ENCODE peak calls at places on chromosomes 1 and 21, in six cellular contexts. One of them, this sample, is unnamed.

GRCh38 chr1:225254676-225255075 is 173.2 kb downstream of the LBR start:
- DNase-seq in neuronal stem cell: no peak
- DNase-seq in GM06990: no peak
- DNase-seq in astrocyte of the spinal cord: no peak
- DNase-seq in upper lobe of right lung: no peak
- DNase-seq in thoracic aorta: no peak
- DNase-seq in this sample: no peak

GRCh38 chr1:151611288-151611790 is 511 bp upstream of the SNX27 start:
- DNase-seq in thoracic aorta: no peak
- DNase-seq in astrocyte of the spinal cord: no peak
- DNase-seq in GM06990: no peak
- DNase-seq in upper lobe of right lung: no peak
- DNase-seq in neuronal stem cell: no peak
- DNase-seq in this sample: no peak

GRCh38 chr1:213446496-213446895 is 395.5 kb downstream of the RPS6KC1 start:
- DNase-seq in upper lobe of right lung: no peak
- DNase-seq in thoracic aorta: no peak
- DNase-seq in astrocyte of the spinal cord: no peak
- DNase-seq in GM06990: no peak
- DNase-seq in neuronal stem cell: no peak
- DNase-seq in this sample: no peak

GRCh38 chr1:230713915-230714764 is at the start of gene AGT:
- DNase-seq in GM06990: no peak
- DNase-seq in thoracic aorta: peak; percentile 31
- DNase-seq in upper lobe of right lung: no peak
- DNase-seq in astrocyte of the spinal cord: peak; percentile 82
- DNase-seq in neuronal stem cell: no peak
- DNase-seq in this sample: no peak

GRCh38 chr21:19759836-19760235 is 1238.4 kb upstream of the NCAM2 start:
- DNase-seq in astrocyte of the spinal cord: no peak
- DNase-seq in neuronal stem cell: no peak
- DNase-seq in GM06990: no peak
- DNase-seq in thoracic aorta: no peak
- DNase-seq in upper lobe of right lung: no peak
- DNase-seq in this sample: no peak

GRCh38 chr1:55547441-55547840 is 332.3 kb upstream of the USP24 start:
- DNase-seq in astrocyte of the spinal cord: no peak
- DNase-seq in thoracic aorta: no peak
- DNase-seq in neuronal stem cell: no peak
- DNase-seq in GM06990: no peak
- DNase-seq in upper lobe of right lung: no peak
- DNase-seq in this sample: no peak

GRCh38 chr1:23527366-23527765 is 3.7 kb downstream of the E2F2 start:
- DNase-seq in thoracic aorta: no peak
- DNase-seq in upper lobe of right lung: no peak
- DNase-seq in neuronal stem cell: no peak
- DNase-seq in astrocyte of the spinal cord: no peak
- DNase-seq in GM06990: no peak
- DNase-seq in this sample: no peak

GRCh38 chr1:232511172-232511571 is 118.8 kb downstream of the SIPA1L2 start:
- DNase-seq in neuronal stem cell: no peak
- DNase-seq in astrocyte of the spinal cord: no peak
- DNase-seq in thoracic aorta: no peak
- DNase-seq in GM06990: no peak
- DNase-seq in upper lobe of right lung: no peak
- DNase-seq in this sample: no peak

GRCh38 chr1:186848509-186849130 is 19.9 kb downstream of the PLA2G4A start:
- DNase-seq in thoracic aorta: no peak
- DNase-seq in neuronal stem cell: no peak
- DNase-seq in upper lobe of right lung: no peak
- DNase-seq in astrocyte of the spinal cord: no peak
- DNase-seq in GM06990: no peak
- DNase-seq in this sample: no peak

GRCh38 chr1:8520483-8520966 is 202.6 kb downstream of the SLC45A1 start:
- DNase-seq in neuronal stem cell: no peak
- DNase-seq in thoracic aorta: no peak
- DNase-seq in astrocyte of the spinal cord: peak; percentile 53
- DNase-seq in GM06990: no peak
- DNase-seq in upper lobe of right lung: no peak
- DNase-seq in this sample: no peak

GRCh38 chr1:25690396-25690956 is 73.9 kb downstream of the MAN1C1 start:
- DNase-seq in upper lobe of right lung: peak; percentile 46
- DNase-seq in astrocyte of the spinal cord: no peak
- DNase-seq in GM06990: no peak
- DNase-seq in thoracic aorta: no peak
- DNase-seq in neuronal stem cell: no peak
- DNase-seq in this sample: no peak

GRCh38 chr1:77847621-77848080 is 40.8 kb upstream of the NEXN start:
- DNase-seq in upper lobe of right lung: no peak
- DNase-seq in GM06990: no peak
- DNase-seq in astrocyte of the spinal cord: no peak
- DNase-seq in neuronal stem cell: no peak
- DNase-seq in thoracic aorta: no peak
- DNase-seq in this sample: no peak

GRCh38 chr1:157725214-157725577 is 24.6 kb upstream of the FCRL3 start:
- DNase-seq in neuronal stem cell: no peak
- DNase-seq in upper lobe of right lung: no peak
- DNase-seq in astrocyte of the spinal cord: no peak
- DNase-seq in GM06990: peak; percentile 31
- DNase-seq in thoracic aorta: no peak
- DNase-seq in this sample: no peak

GRCh38 chr1:40898434-40898900 is 36.3 kb upstream of the CITED4 start:
- DNase-seq in upper lobe of right lung: peak; percentile 52
- DNase-seq in thoracic aorta: no peak
- DNase-seq in neuronal stem cell: no peak
- DNase-seq in astrocyte of the spinal cord: peak; percentile 23
- DNase-seq in GM06990: no peak
- DNase-seq in this sample: no peak

GRCh38 chr1:213171711-213172110 is 120.7 kb downstream of the RPS6KC1 start:
- DNase-seq in thoracic aorta: no peak
- DNase-seq in astrocyte of the spinal cord: no peak
- DNase-seq in GM06990: no peak
- DNase-seq in neuronal stem cell: no peak
- DNase-seq in upper lobe of right lung: no peak
- DNase-seq in this sample: no peak

GRCh38 chr1:95916616-95917015 is 682.6 kb downstream of the RWDD3 start:
- DNase-seq in GM06990: no peak
- DNase-seq in thoracic aorta: no peak
- DNase-seq in neuronal stem cell: no peak
- DNase-seq in astrocyte of the spinal cord: peak; percentile 8
- DNase-seq in upper lobe of right lung: no peak
- DNase-seq in this sample: no peak

GRCh38 chr21:44391345-44392091 is 38.1 kb downstream of the TRPM2 start:
- DNase-seq in thoracic aorta: no peak
- DNase-seq in neuronal stem cell: no peak
- DNase-seq in GM06990: no peak
- DNase-seq in upper lobe of right lung: peak; percentile 80
- DNase-seq in astrocyte of the spinal cord: no peak
- DNase-seq in this sample: no peak

GRCh38 chr1:60911980-60912692 is 170.2 kb upstream of the NFIA start:
- DNase-seq in neuronal stem cell: no peak
- DNase-seq in thoracic aorta: no peak
- DNase-seq in GM06990: no peak
- DNase-seq in upper lobe of right lung: no peak
- DNase-seq in astrocyte of the spinal cord: no peak
- DNase-seq in this sample: no peak

GRCh38 chr1:228101994-228102790 is 933 bp downstream of the C1orf35 start:
- DNase-seq in upper lobe of right lung: peak; percentile 81
- DNase-seq in thoracic aorta: no peak
- DNase-seq in astrocyte of the spinal cord: no peak
- DNase-seq in GM06990: peak; percentile 70
- DNase-seq in neuronal stem cell: no peak
- DNase-seq in this sample: no peak

GRCh38 chr1:108119500-108119899 is 80.6 kb downstream of the SLC25A24 start:
- DNase-seq in thoracic aorta: no peak
- DNase-seq in neuronal stem cell: no peak
- DNase-seq in GM06990: no peak
- DNase-seq in upper lobe of right lung: no peak
- DNase-seq in astrocyte of the spinal cord: no peak
- DNase-seq in this sample: no peak

GRCh38 chr1:57485643-57486042 is 61.8 kb upstream of the DAB1 start:
- DNase-seq in thoracic aorta: no peak
- DNase-seq in upper lobe of right lung: no peak
- DNase-seq in GM06990: no peak
- DNase-seq in neuronal stem cell: no peak
- DNase-seq in astrocyte of the spinal cord: peak; percentile 53
- DNase-seq in this sample: no peak

GRCh38 chr1:14970115-14970798 is 183.3 kb upstream of the TMEM51 start:
- DNase-seq in astrocyte of the spinal cord: peak; percentile 80
- DNase-seq in upper lobe of right lung: no peak
- DNase-seq in neuronal stem cell: no peak
- DNase-seq in GM06990: no peak
- DNase-seq in thoracic aorta: peak; percentile 90
- DNase-seq in this sample: no peak

GRCh38 chr1:14970799-14971141 is 182.8 kb upstream of the TMEM51 start:
- DNase-seq in astrocyte of the spinal cord: no peak
- DNase-seq in GM06990: no peak
- DNase-seq in upper lobe of right lung: no peak
- DNase-seq in thoracic aorta: no peak
- DNase-seq in neuronal stem cell: no peak
- DNase-seq in this sample: no peak

GRCh38 chr1:14969006-14969405 is 184.5 kb upstream of the TMEM51 start:
- DNase-seq in GM06990: no peak
- DNase-seq in neuronal stem cell: no peak
- DNase-seq in astrocyte of the spinal cord: no peak
- DNase-seq in upper lobe of right lung: no peak
- DNase-seq in thoracic aorta: no peak
- DNase-seq in this sample: no peak

GRCh38 chr1:14971201-14971600 is 182.3 kb upstream of the TMEM51 start:
- DNase-seq in thoracic aorta: no peak
- DNase-seq in upper lobe of right lung: no peak
- DNase-seq in neuronal stem cell: no peak
- DNase-seq in astrocyte of the spinal cord: no peak
- DNase-seq in GM06990: no peak
- DNase-seq in this sample: no peak

DNA sequence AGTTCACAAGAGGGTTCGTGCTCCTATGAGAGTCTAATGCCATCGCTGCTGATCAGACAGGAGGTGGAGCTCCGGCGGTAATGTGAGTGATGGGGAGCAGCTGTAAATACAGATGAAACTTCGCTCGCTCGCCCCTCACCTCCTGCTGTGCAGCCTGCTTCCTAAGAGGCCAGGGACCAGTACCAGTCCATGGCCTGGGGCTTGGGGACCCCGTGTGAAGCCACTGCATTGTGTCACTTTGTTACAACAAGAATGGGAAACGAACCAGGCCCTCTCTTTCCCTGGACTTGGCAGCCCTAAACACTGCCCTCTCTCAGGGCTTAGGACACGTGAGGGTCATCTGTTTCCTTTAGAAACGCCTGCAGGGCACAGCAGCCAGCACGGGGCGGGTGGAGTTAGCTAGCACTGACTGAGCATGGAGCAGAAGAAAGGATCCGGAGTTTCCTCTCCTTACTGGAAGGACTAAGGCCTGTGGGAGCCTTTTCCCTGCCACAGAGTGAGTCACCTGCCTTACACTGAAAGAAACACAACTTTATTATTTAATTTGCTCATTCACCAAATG is 185.2 kb upstream of the TMEM51 start:
- DNase-seq in neuronal stem cell: no peak
- DNase-seq in astrocyte of the spinal cord: peak; percentile 90
- DNase-seq in thoracic aorta: peak; percentile 55
- DNase-seq in upper lobe of right lung: no peak
- DNase-seq in GM06990: no peak
- DNase-seq in this sample: no peak
- H3K4me3 ChIP-seq in neuronal stem cell: no peak overlapping the region
- H3K4me3 ChIP-seq in astrocyte of the spinal cord: no peak overlapping the region
- H3K4me3 ChIP-seq in thoracic aorta: peak overlapping the region; percentile 3
- H3K4me3 ChIP-seq in upper lobe of right lung: no peak overlapping the region
- H3K4me3 ChIP-seq in GM06990: no peak overlapping the region
- H3K4me3 ChIP-seq in this sample: no peak overlapping the region

DNA sequence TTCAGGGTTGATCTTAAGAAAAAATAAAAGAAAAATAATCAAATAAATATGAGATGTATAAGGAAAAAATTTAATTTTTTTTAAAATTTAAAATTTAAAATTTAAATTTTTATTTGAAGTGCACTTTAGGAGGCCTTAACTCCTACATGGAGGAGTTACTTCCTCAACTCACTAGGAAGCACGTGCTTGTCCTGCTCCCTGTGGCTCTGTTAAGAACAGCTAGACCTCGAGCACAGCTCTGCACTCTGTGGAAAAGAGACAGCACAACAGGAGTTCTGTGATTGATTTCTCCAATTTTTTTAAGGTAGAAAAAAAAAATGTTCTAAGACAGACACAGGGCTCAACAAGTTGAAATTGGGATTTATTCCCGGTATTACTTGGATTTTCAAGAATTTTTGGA is 356.7 kb upstream of the LYPLAL1 start:
- DNase-seq in thoracic aorta: no peak
- DNase-seq in neuronal stem cell: no peak
- DNase-seq in astrocyte of the spinal cord: no peak
- DNase-seq in upper lobe of right lung: no peak
- DNase-seq in GM06990: no peak
- DNase-seq in this sample: no peak
- H3K4me3 ChIP-seq in thoracic aorta: no peak overlapping the region
- H3K4me3 ChIP-seq in neuronal stem cell: no peak overlapping the region
- H3K4me3 ChIP-seq in astrocyte of the spinal cord: no peak overlapping the region
- H3K4me3 ChIP-seq in upper lobe of right lung: no peak overlapping the region
- H3K4me3 ChIP-seq in GM06990: no peak overlapping the region
- H3K4me3 ChIP-seq in this sample: no peak overlapping the region

GRCh38 chr1:32361308-32361673 is 994 bp downstream of the FAM229A start:
- DNase-seq in astrocyte of the spinal cord: no peak
- DNase-seq in neuronal stem cell: no peak
- DNase-seq in upper lobe of right lung: no peak
- DNase-seq in thoracic aorta: no peak
- DNase-seq in GM06990: no peak
- DNase-seq in this sample: no peak
- H3K4me3 ChIP-seq in astrocyte of the spinal cord: no peak overlapping the region
- H3K4me3 ChIP-seq in neuronal stem cell: no peak overlapping the region
- H3K4me3 ChIP-seq in upper lobe of right lung: peak overlapping the region; percentile 40
- H3K4me3 ChIP-seq in thoracic aorta: peak overlapping the region; percentile 66
- H3K4me3 ChIP-seq in GM06990: no peak overlapping the region
- H3K4me3 ChIP-seq in this sample: no peak overlapping the region

GRCh38 chr1:93666613-93667384 is 14.8 kb downstream of the BCAR3 start:
- DNase-seq in neuronal stem cell: no peak
- DNase-seq in upper lobe of right lung: no peak
- DNase-seq in GM06990: no peak
- DNase-seq in astrocyte of the spinal cord: peak; percentile 67
- DNase-seq in thoracic aorta: no peak
- DNase-seq in this sample: no peak

GRCh38 chr1:93667642-93668041 is 14.0 kb downstream of the BCAR3 start:
- DNase-seq in upper lobe of right lung: no peak
- DNase-seq in astrocyte of the spinal cord: no peak
- DNase-seq in thoracic aorta: no peak
- DNase-seq in GM06990: no peak
- DNase-seq in neuronal stem cell: no peak
- DNase-seq in this sample: no peak

GRCh38 chr1:93663191-93663614 is 18.4 kb downstream of the BCAR3 start:
- DNase-seq in upper lobe of right lung: no peak
- DNase-seq in astrocyte of the spinal cord: no peak
- DNase-seq in neuronal stem cell: no peak
- DNase-seq in thoracic aorta: no peak
- DNase-seq in GM06990: no peak
- DNase-seq in this sample: no peak

GRCh38 chr1:93662481-93663190 is 19.0 kb downstream of the BCAR3 start:
- DNase-seq in neuronal stem cell: no peak
- DNase-seq in GM06990: no peak
- DNase-seq in thoracic aorta: no peak
- DNase-seq in upper lobe of right lung: no peak
- DNase-seq in astrocyte of the spinal cord: no peak
- DNase-seq in this sample: no peak

GRCh38 chr1:93665015-93665414 is 16.6 kb downstream of the BCAR3 start:
- DNase-seq in neuronal stem cell: no peak
- DNase-seq in thoracic aorta: no peak
- DNase-seq in astrocyte of the spinal cord: peak; percentile 37
- DNase-seq in GM06990: no peak
- DNase-seq in upper lobe of right lung: no peak
- DNase-seq in this sample: no peak
- H3K4me3 ChIP-seq in neuronal stem cell: no peak overlapping the region
- H3K4me3 ChIP-seq in thoracic aorta: peak overlapping the region; percentile 7
- H3K4me3 ChIP-seq in astrocyte of the spinal cord: no peak overlapping the region
- H3K4me3 ChIP-seq in GM06990: no peak overlapping the region
- H3K4me3 ChIP-seq in upper lobe of right lung: no peak overlapping the region
- H3K4me3 ChIP-seq in this sample: no peak overlapping the region